ENCODE peak calls at places on chromosome 15, in six cellular contexts. Y is lower lobe of right lung; X is adrenal gland; G is hepatocyte; V is breast epithelium; R is CD8-positive, alpha-beta memory T cell. D is an unnamed sample. For H3K4me1 and H3K36me3, the result is how much of the 10 kb centered on the place peaks cover.

GRCh38 chr15:57158589-57158988 is 217.7 kb upstream of the CGNL1 start:
- DNase-seq in Y (no peak), X (no peak), G (no peak), V (no peak), R (no peak), D (no peak)

GRCh38 chr15:70605606-70606410 is 157.6 kb downstream of the UACA start:
- DNase-seq in Y (no peak), X (peak), G (peak), V (peak), R (no peak), D (no peak)

GRCh38 chr15:80890341-80890972 is 99.2 kb downstream of the MESD start:
- DNase-seq in Y (no peak), X (no peak), G (no peak), V (no peak), R (no peak), D (no peak)

GRCh38 chr15:59532770-59533379 is 78.7 kb upstream of the GCNT3 start:
- DNase-seq in Y (no peak), X (no peak), G (peak), V (no peak), R (no peak), D (peak)

GRCh38 chr15:51861557-51862350 is 32.3 kb downstream of the TMOD3 start:
- DNase-seq in Y (no peak), X (no peak), G (no peak), V (no peak), R (peak), D (no peak)

GRCh38 chr15:91476861-91477260 is 376.6 kb upstream of the SLCO3A1 start:
- DNase-seq in Y (no peak), X (no peak), G (no peak), V (no peak), R (no peak), D (no peak)

GRCh38 chr15:75178171-75178937 is 23.3 kb upstream of the C15orf39 start:
- DNase-seq in Y (peak), X (no peak), G (peak), V (no peak), R (no peak), D (peak)

GRCh38 chr15:39874890-39875549 is 45.0 kb downstream of the GPR176 start:
- DNase-seq in Y (no peak), X (peak), G (peak), V (no peak), R (peak), D (peak)

GRCh38 chr15:60544581-60545115 is 65.7 kb upstream of the ICE2 start:
- DNase-seq in Y (no peak), X (no peak), G (no peak), V (no peak), R (no peak), D (no peak)

GRCh38 chr15:36401586-36401966 is 177.8 kb upstream of the CDIN1 start:
- DNase-seq in Y (no peak), X (no peak), G (no peak), V (no peak), R (no peak), D (no peak)

GRCh38 chr15:91186892-91187644 is 87.0 kb downstream of the SV2B start:
- DNase-seq in Y (no peak), X (no peak), G (peak), V (no peak), R (no peak), D (peak)

GRCh38 chr15:83112233-83112958 is 5.0 kb downstream of the TM6SF1 start:
- DNase-seq in Y (no peak), X (peak), G (no peak), V (no peak), R (no peak), D (no peak)

GRCh38 chr15:48031466-48031865 is 89.3 kb upstream of the SLC24A5 start:
- DNase-seq in Y (no peak), X (no peak), G (no peak), V (no peak), R (no peak), D (no peak)

GRCh38 chr15:81385110-81386076 is 11.4 kb upstream of the TMC3 start:
- DNase-seq in Y (no peak), X (no peak), G (no peak), V (no peak), R (no peak), D (no peak)

GRCh38 chr15:72233759-72234158 is 2.8 kb upstream of the PKM start:
- DNase-seq in Y (no peak), X (no peak), G (no peak), V (no peak), R (no peak), D (no peak)

GRCh38 chr15:68010366-68010765 is 43.7 kb upstream of the PIAS1 start:
- DNase-seq in Y (no peak), X (no peak), G (no peak), V (no peak), R (no peak), D (peak)

GRCh38 chr15:98888839-98889479 is 118.6 kb downstream of the PGPEP1L start:
- DNase-seq in Y (no peak), X (no peak), G (no peak), V (no peak), R (no peak), D (no peak)

GRCh38 chr15:24617646-24618045 is 57.9 kb upstream of the NPAP1 start:
- DNase-seq in Y (no peak), X (no peak), G (no peak), V (no peak), R (no peak), D (no peak)

GRCh38 chr15:62301993-62302665 is 137.0 kb upstream of the C2CD4B start:
- DNase-seq in Y (no peak), X (no peak), G (no peak), V (no peak), R (no peak), D (no peak)

GRCh38 chr15:99566157-99566900 is 545 bp downstream of the MEF2A start:
- DNase-seq in Y (peak), X (no peak), G (peak), V (no peak), R (peak), D (peak)

GRCh38 chr15:63501256-63502089 is 2.9 kb upstream of the USP3 start:
- DNase-seq in Y (peak), X (peak), G (peak), V (peak), R (peak), D (peak)

DNA sequence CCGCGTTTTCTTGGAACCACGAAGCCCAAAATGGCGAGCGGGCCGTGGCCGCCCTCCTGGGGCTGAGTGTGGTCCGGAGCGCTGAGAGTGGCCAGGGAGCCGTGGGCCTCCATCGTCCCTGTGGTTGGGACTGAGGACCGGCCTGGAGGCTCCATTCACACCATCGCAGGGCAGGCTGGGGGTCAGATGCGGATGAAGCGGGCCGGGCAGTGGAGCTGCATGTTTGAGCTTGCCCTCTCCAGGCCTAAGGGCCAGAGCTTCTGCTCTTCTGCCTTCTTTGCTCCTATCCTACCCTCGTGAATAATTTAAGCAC is 44.8 kb upstream of the POLG start:
- DNase-seq in Y (no peak), X (no peak), G (no peak), V (no peak), R (no peak), D (peak)
- H3K4me3 ChIP-seq in Y (peak), X (peak), G (no peak), V (peak), R (peak), D (no peak)

GRCh38 chr15:96554541-96554940 is 224.0 kb downstream of the NR2F2 start:
- DNase-seq in Y (no peak), X (no peak), G (no peak), V (no peak), R (no peak), D (no peak)

GRCh38 chr15:96551722-96552121 is 221.2 kb downstream of the NR2F2 start:
- DNase-seq in Y (no peak), X (no peak), G (no peak), V (no peak), R (no peak), D (no peak)

GRCh38 chr15:96553451-96553850 is 223.0 kb downstream of the NR2F2 start:
- DNase-seq in Y (no peak), X (no peak), G (no peak), V (no peak), R (no peak), D (no peak)

GRCh38 chr15:96553006-96553405 is 222.5 kb downstream of the NR2F2 start:
- DNase-seq in Y (no peak), X (no peak), G (no peak), V (no peak), R (no peak), D (no peak)

DNA sequence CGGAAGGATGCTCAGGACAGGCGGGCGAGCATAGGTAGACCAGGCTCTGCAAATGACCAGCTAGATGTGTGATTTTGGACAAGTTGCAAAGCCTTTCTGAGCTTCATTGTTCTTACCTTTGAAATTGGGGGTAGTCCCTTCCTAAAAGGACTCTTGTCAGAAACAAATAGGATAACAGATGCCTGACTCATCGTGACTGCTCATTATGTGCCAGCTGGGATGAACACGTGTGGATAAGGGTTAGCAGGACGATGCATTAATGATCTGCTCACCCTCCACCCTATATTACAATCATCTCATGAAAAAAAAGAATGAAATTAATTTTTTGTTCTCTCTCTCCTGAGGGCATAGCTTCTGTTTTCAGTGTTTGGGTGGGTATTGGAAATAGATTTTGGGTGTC is 223.4 kb downstream of the NR2F2 start:
- DNase-seq in Y (no peak), X (no peak), G (no peak), V (no peak), R (no peak), D (no peak)
- H3K4me1 ChIP-seq in Y (under half), X (under half), G (under half), V (under half), R (under half), D (under half)

DNA sequence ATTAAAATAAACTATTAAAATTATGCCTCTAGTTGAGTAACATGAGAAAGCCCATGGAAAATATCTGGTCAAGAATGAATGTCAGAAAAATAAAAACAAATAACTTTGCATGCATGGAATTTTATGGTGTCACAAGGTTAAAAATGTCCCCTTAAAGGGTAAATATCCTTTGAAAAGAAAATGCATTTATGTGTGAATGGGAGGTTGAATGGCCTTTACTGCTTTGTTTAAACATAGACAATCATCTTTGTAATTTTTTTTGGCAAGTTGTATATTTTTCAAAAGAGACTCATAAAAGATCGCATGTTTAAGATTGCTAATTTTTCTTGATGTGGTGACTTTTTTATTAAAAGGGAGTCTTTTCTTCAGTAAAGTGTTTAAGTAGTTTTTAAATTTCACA is 564.2 kb downstream of the NR2F2 start:
- DNase-seq in Y (no peak), X (no peak), G (no peak), V (no peak), R (no peak), D (no peak)
- H3K36me3 ChIP-seq in Y (under half), X (under half), G (under half), V (under half), R (under half), D (under half)

GRCh38 chr15:33494306-33494705 is 183.5 kb downstream of the RYR3 start:
- DNase-seq in Y (no peak), X (no peak), G (no peak), V (no peak), R (no peak), D (no peak)

GRCh38 chr15:33489335-33489734 is 178.6 kb downstream of the RYR3 start:
- DNase-seq in Y (no peak), X (no peak), G (no peak), V (no peak), R (no peak), D (no peak)

GRCh38 chr15:33490703-33491102 is 179.9 kb downstream of the RYR3 start:
- DNase-seq in Y (no peak), X (no peak), G (no peak), V (no peak), R (no peak), D (no peak)

DNA sequence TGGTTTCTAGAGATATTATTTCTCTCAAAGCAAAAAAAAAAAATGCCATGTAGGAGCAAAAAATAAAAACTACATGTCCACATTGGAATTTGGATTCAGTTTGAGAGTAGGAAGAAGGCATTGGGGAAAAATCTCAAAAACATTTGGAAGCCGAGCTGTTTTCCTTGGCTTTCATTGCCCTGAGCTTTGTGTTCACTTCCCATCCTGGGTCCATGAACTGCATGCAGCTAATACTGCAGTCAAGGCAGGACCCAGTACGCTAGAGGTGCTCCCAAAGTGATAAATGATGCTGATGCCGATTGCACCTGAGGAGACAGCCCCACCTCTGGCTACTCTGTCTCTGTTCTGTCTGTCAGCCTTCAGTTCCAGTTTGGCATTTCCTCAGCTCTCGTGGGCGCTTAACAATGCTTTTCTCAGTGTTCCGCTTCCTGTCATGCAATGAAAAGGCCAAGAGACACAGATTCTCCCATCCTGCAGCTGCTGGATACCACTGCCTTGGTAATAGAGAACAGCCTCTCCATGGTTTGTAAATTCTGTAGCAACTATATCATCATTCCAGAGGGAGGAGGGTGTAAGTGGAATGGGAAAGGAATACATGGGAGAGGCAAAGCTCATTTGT is 181.8 kb downstream of the RYR3 start:
- DNase-seq in Y (no peak), X (no peak), G (no peak), V (no peak), R (no peak), D (peak)
- H3K4me3 ChIP-seq in Y (no peak), X (no peak), G (no peak), V (no peak), R (no peak), D (no peak)

GRCh38 chr15:95639208-95639607 is 691.3 kb upstream of the NR2F2 start:
- DNase-seq in Y (no peak), X (no peak), G (no peak), V (no peak), R (no peak), D (no peak)

GRCh38 chr15:95630683-95631082 is 699.8 kb upstream of the NR2F2 start:
- DNase-seq in Y (no peak), X (no peak), G (no peak), V (no peak), R (no peak), D (no peak)

GRCh38 chr15:95636107-95636506 is 694.4 kb upstream of the NR2F2 start:
- DNase-seq in Y (no peak), X (no peak), G (no peak), V (no peak), R (no peak), D (no peak)

GRCh38 chr15:95635666-95636065 is 694.8 kb upstream of the NR2F2 start:
- DNase-seq in Y (no peak), X (no peak), G (no peak), V (no peak), R (no peak), D (no peak)
- H3K4me1 ChIP-seq in Y (under half), X (under half), G (under half), V (under half), R (under half), D (under half)

D was measured in endodermal cell.